ENCODE peak calls at places on chromosomes 5 and 9, in five cellular contexts. One of them, this sample, is unnamed.

GRCh38 chr5:131979816-131980215 is 31.6 kb downstream of the ACSL6 start:
- DNase-seq in germinal center: no peak
- DNase-seq in tibial artery: no peak
- DNase-seq in Right ventricle myocardium inferior: no peak
- DNase-seq in EL: no peak
- DNase-seq in this sample: no peak

GRCh38 chr9:2849943-2850342 is 6.0 kb upstream of the PUM3 start:
- DNase-seq in germinal center: no peak
- DNase-seq in Right ventricle myocardium inferior: no peak
- DNase-seq in tibial artery: no peak
- DNase-seq in EL: no peak
- DNase-seq in this sample: no peak

GRCh38 chr5:55540024-55540423 is 5.3 kb upstream of the PLPP1 start:
- DNase-seq in EL: peak; percentile 58
- DNase-seq in Right ventricle myocardium inferior: no peak
- DNase-seq in tibial artery: no peak
- DNase-seq in germinal center: no peak
- DNase-seq in this sample: no peak

GRCh38 chr9:114278881-114279570 is 43.9 kb upstream of the ORM1 start:
- DNase-seq in germinal center: no peak
- DNase-seq in Right ventricle myocardium inferior: no peak
- DNase-seq in tibial artery: peak; percentile 38
- DNase-seq in EL: peak; percentile 90
- DNase-seq in this sample: no peak

GRCh38 chr5:133247881-133248642 is 196.2 kb downstream of the HSPA4 start:
- DNase-seq in germinal center: no peak
- DNase-seq in EL: peak; percentile 50
- DNase-seq in Right ventricle myocardium inferior: no peak
- DNase-seq in tibial artery: no peak
- DNase-seq in this sample: no peak

GRCh38 chr5:44860267-44860666 is 51.5 kb downstream of the MRPS30 start:
- DNase-seq in Right ventricle myocardium inferior: no peak
- DNase-seq in tibial artery: no peak
- DNase-seq in EL: no peak
- DNase-seq in germinal center: no peak
- DNase-seq in this sample: no peak

GRCh38 chr5:170632985-170633234 is 129.1 kb downstream of the KCNIP1 start:
- DNase-seq in germinal center: peak; percentile 77
- DNase-seq in EL: no peak
- DNase-seq in Right ventricle myocardium inferior: peak; percentile 81
- DNase-seq in tibial artery: peak; percentile 50
- DNase-seq in this sample: peak; percentile 78

GRCh38 chr9:89701221-89701798 is 96.5 kb downstream of the GADD45G start:
- DNase-seq in tibial artery: no peak
- DNase-seq in Right ventricle myocardium inferior: no peak
- DNase-seq in EL: no peak
- DNase-seq in germinal center: peak; percentile 62
- DNase-seq in this sample: no peak

GRCh38 chr5:172383231-172383802 is 71.0 kb downstream of the SH3PXD2B start:
- DNase-seq in germinal center: no peak
- DNase-seq in Right ventricle myocardium inferior: no peak
- DNase-seq in tibial artery: no peak
- DNase-seq in EL: peak; percentile 51
- DNase-seq in this sample: no peak

GRCh38 chr5:19853616-19854240 is 134.3 kb downstream of the CDH18 start:
- DNase-seq in Right ventricle myocardium inferior: no peak
- DNase-seq in EL: peak; percentile 95
- DNase-seq in tibial artery: no peak
- DNase-seq in germinal center: no peak
- DNase-seq in this sample: no peak

This sample was measured in GM19239.